ENCODE peak calls at places on chromosomes 7 and 10, in six cellular contexts. H, L, M, Y, N and E are unnamed samples.

GRCh38 chr7:113015038-113015645 is 71.5 kb downstream of the GPR85 start:
- DNase-seq in H (no peak), L (peak; percentile 27), M (peak; percentile 11), Y (no peak), N (no peak), E (no peak)

GRCh38 chr10:60572511-60573194 is 183.0 kb upstream of the ANK3 start:
- DNase-seq in H (no peak), L (no peak), M (peak; percentile 12), Y (peak; percentile 5), N (no peak), E (no peak)

GRCh38 chr7:143145-143751 is 49.1 kb upstream of the FAM20C start:
- DNase-seq in H (no peak), L (no peak), M (no peak), Y (no peak), N (no peak), E (no peak)

GRCh38 chr10:120336910-120337540 is 120.0 kb upstream of the PLPP4 start:
- DNase-seq in H (peak; percentile 32), L (peak; percentile 51), M (peak; percentile 33), Y (peak; percentile 25), N (no peak), E (peak; percentile 49)

GRCh38 chr7:20260219-20260618 is 43.0 kb upstream of the MACC1 start:
- DNase-seq in H (no peak), L (no peak), M (no peak), Y (no peak), N (no peak), E (no peak)

GRCh38 chr10:93752761-93753160 is 5.0 kb upstream of the LGI1 start:
- DNase-seq in H (no peak), L (peak; percentile 49), M (no peak), Y (no peak), N (no peak), E (no peak)

GRCh38 chr7:41733063-41733398 is 30.1 kb upstream of the INHBA start:
- DNase-seq in H (no peak), L (no peak), M (no peak), Y (no peak), N (no peak), E (no peak)

GRCh38 chr10:102461187-102462054 is 10.1 kb upstream of the C10orf95 start:
- DNase-seq in H (peak; percentile 97), L (peak; percentile 87), M (peak; percentile 77), Y (peak; percentile 75), N (peak; percentile 43), E (peak; percentile 86)

GRCh38 chr10:235921-236320 is 100.7 kb downstream of the ZMYND11 start:
- DNase-seq in H (no peak), L (no peak), M (no peak), Y (no peak), N (no peak), E (no peak)

GRCh38 chr10:69876931-69877330 is 75.2 kb downstream of the COL13A1 start:
- DNase-seq in H (no peak), L (no peak), M (no peak), Y (no peak), N (no peak), E (no peak)

GRCh38 chr7:21640150-21640549 is 97.3 kb downstream of the DNAH11 start:
- DNase-seq in H (no peak), L (no peak), M (no peak), Y (no peak), N (no peak), E (no peak)

GRCh38 chr7:21636694-21637093 is 93.9 kb downstream of the DNAH11 start:
- DNase-seq in H (no peak), L (no peak), M (no peak), Y (no peak), N (no peak), E (no peak)

GRCh38 chr7:21639206-21639868 is 96.5 kb downstream of the DNAH11 start:
- DNase-seq in H (no peak), L (no peak), M (no peak), Y (no peak), N (no peak), E (no peak)

GRCh38 chr7:21641546-21641945 is 98.7 kb downstream of the DNAH11 start:
- DNase-seq in H (no peak), L (no peak), M (no peak), Y (no peak), N (no peak), E (no peak)

GRCh38 chr7:21642422-21642821 is 99.6 kb downstream of the DNAH11 start:
- DNase-seq in H (no peak), L (no peak), M (no peak), Y (no peak), N (no peak), E (peak; percentile 22)
- H3K9ac ChIP-seq in H (no peak overlapping the region), L (no peak overlapping the region), M (no peak overlapping the region), Y (no peak overlapping the region), N (no peak overlapping the region), E (no peak overlapping the region)

DNA sequence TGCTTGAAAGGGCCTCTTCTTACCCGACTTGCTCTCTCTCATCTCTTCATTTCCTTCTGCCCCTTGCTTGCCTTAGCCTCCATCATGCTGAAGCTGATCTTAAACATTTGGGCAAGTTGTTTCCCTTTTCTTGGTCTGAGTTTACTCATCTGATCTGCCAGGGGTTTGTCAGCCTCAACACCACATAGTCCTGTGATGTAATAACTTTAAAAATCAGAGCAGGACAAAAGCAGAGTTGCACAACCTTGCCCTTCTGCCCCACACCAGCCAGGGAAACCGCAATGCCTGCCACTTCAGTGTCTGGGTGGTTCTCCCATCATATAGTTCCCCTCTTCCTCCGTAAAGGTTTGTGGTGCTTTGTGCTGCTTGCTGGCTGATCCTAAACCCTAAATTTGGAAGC is 9.9 kb upstream of the LIPM start:
- DNase-seq in H (no peak), L (no peak), M (no peak), Y (no peak), N (peak; percentile 4), E (no peak)
- TF ChIP-seq ZNF274 in H (no peak), L (no peak), M (no peak), Y (no peak), N (no peak), E (no peak)

GRCh38 chr7:116583653-116584052 is 58.8 kb downstream of the CAV1 start:
- DNase-seq in H (no peak), L (no peak), M (no peak), Y (no peak), N (peak; percentile 75), E (no peak)
- H3K9ac ChIP-seq in H (no peak overlapping the region), L (no peak overlapping the region), M (no peak overlapping the region), Y (no peak overlapping the region), N (no peak overlapping the region), E (no peak overlapping the region)

GRCh38 chr7:118855290-118855689 is 630.8 kb downstream of the ANKRD7 start:
- DNase-seq in H (no peak), L (no peak), M (no peak), Y (no peak), N (no peak), E (no peak)
- TF ChIP-seq ZNF274 in H (no peak), L (no peak), M (no peak), Y (no peak), N (no peak), E (no peak)

GRCh38 chr7:55367283-55367840 is 2.2 kb downstream of the LANCL2 start:
- DNase-seq in H (no peak), L (no peak), M (no peak), Y (no peak), N (no peak), E (no peak)
- H3K9ac ChIP-seq in H (peak overlapping the region; percentile 98), L (peak overlapping the region; percentile 97), M (peak overlapping the region; percentile 100), Y (no peak overlapping the region), N (peak overlapping the region; percentile 85), E (peak overlapping the region; percentile 99)

DNA sequence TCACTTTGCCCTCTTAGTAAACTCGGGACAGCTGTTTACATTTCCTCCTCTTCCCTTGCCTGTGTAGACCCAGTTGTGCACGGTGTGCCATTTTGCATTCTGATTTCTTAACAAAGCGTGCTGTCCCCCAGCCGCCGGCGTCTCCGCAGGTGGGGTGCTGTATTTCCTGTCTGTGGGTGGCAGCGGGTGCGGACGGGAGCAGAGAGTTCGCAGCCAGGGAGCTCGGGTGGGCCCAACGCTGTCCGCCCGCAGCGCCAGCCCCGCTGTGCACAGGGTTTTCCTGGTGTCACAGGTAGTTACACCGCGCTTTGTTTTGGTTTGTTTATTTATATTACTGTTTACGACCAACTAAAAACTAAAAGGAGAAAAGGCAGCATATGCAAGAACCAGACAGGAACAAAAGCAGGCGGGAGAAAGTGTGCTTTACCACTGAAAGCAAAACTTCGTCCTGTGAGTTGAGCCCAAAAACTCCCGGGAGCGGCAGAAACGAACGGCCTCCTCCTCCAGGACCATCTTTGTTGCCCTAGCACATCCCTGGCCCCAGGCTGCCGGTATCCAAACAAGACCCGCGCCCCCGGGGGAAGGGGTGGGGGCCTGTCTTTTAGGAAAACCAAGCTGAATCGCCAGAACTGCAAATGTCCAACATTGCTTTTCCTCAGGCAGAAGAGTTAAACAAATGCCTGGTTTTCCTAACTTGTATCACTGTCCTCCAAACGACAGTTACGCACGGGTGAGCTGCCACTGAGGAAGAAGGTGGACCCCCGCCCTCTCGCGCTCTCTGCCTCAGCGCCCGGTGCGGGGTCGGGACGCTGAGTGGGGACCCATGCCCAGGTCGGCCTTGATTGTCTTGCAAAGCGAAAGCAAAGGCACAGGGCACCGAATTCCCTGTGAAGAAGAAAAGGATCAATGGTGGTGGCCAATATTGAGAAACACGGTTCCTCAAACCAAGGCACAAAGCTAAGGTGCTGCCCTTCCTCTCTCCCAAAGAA is 45.9 kb upstream of the DRGX start:
- DNase-seq in H (no peak), L (no peak), M (no peak), Y (no peak), N (no peak), E (no peak)
- TF ChIP-seq ZNF274 in H (no peak), L (no peak), M (no peak), Y (no peak), N (no peak), E (no peak)

GRCh38 chr7:77858278-77858677 is 59.7 kb downstream of the PHTF2 start:
- DNase-seq in H (no peak), L (no peak), M (no peak), Y (no peak), N (no peak), E (no peak)
- H3K9ac ChIP-seq in H (no peak overlapping the region), L (no peak overlapping the region), M (no peak overlapping the region), Y (no peak overlapping the region), N (no peak overlapping the region), E (no peak overlapping the region)